ENCODE peak calls at places on chromosomes 7 and 10, in five cellular contexts. One of them, this sample, is unnamed.

GRCh38 chr7:132764762-132765161 is 188.5 kb upstream of the PLXNA4 start:
- DNase-seq in glutamatergic neuron: no peak
- DNase-seq in KG1: no peak
- DNase-seq in amniotic stem cell: no peak
- DNase-seq in hypothalamus: no peak
- DNase-seq in this sample: no peak

GRCh38 chr10:12954866-12955265 is 46.6 kb downstream of the CCDC3 start:
- DNase-seq in glutamatergic neuron: no peak
- DNase-seq in KG1: no peak
- DNase-seq in amniotic stem cell: no peak
- DNase-seq in hypothalamus: no peak
- DNase-seq in this sample: no peak

GRCh38 chr7:111827863-111828504 is 265.7 kb upstream of the IMMP2L start:
- DNase-seq in glutamatergic neuron: no peak
- DNase-seq in KG1: no peak
- DNase-seq in amniotic stem cell: peak; percentile 58
- DNase-seq in hypothalamus: no peak
- DNase-seq in this sample: no peak

GRCh38 chr7:46349490-46349889 is 428.4 kb upstream of the IGFBP3 start:
- DNase-seq in glutamatergic neuron: no peak
- DNase-seq in KG1: no peak
- DNase-seq in amniotic stem cell: no peak
- DNase-seq in hypothalamus: no peak
- DNase-seq in this sample: no peak

GRCh38 chr7:80635533-80635932 is 2.9 kb upstream of the CD36 start:
- DNase-seq in glutamatergic neuron: no peak
- DNase-seq in KG1: no peak
- DNase-seq in amniotic stem cell: no peak
- DNase-seq in hypothalamus: no peak
- DNase-seq in this sample: no peak

GRCh38 chr7:157120181-157120580 is 18.5 kb upstream of the UBE3C start:
- DNase-seq in glutamatergic neuron: no peak
- DNase-seq in KG1: no peak
- DNase-seq in amniotic stem cell: no peak
- DNase-seq in hypothalamus: no peak
- DNase-seq in this sample: no peak

GRCh38 chr10:29689001-29689400 is 54.2 kb upstream of the SVIL start:
- DNase-seq in glutamatergic neuron: no peak
- DNase-seq in KG1: no peak
- DNase-seq in amniotic stem cell: peak; percentile 54
- DNase-seq in hypothalamus: no peak
- DNase-seq in this sample: no peak

GRCh38 chr10:121579656-121580055 is 18.6 kb downstream of the FGFR2 start:
- DNase-seq in glutamatergic neuron: no peak
- DNase-seq in KG1: no peak
- DNase-seq in amniotic stem cell: no peak
- DNase-seq in hypothalamus: no peak
- DNase-seq in this sample: no peak

GRCh38 chr10:59124187-59124586 is 52.3 kb upstream of the PHYHIPL start:
- DNase-seq in glutamatergic neuron: no peak
- DNase-seq in KG1: no peak
- DNase-seq in amniotic stem cell: no peak
- DNase-seq in hypothalamus: no peak
- DNase-seq in this sample: no peak

GRCh38 chr7:106283831-106284515 is 810 bp downstream of the NAMPT start:
- DNase-seq in glutamatergic neuron: peak; percentile 42
- DNase-seq in KG1: no peak
- DNase-seq in amniotic stem cell: peak; percentile 39
- DNase-seq in hypothalamus: no peak
- DNase-seq in this sample: peak; percentile 44

GRCh38 chr10:9096288-9096687 is 1041.8 kb downstream of the GATA3 start:
- DNase-seq in glutamatergic neuron: no peak
- DNase-seq in KG1: no peak
- DNase-seq in amniotic stem cell: no peak
- DNase-seq in hypothalamus: no peak
- DNase-seq in this sample: no peak

GRCh38 chr10:102542800-102543418 is 39.1 kb downstream of the SUFU start:
- DNase-seq in glutamatergic neuron: no peak
- DNase-seq in KG1: no peak
- DNase-seq in amniotic stem cell: peak; percentile 17
- DNase-seq in hypothalamus: no peak
- DNase-seq in this sample: no peak

GRCh38 chr10:31467791-31468535 is 148.9 kb downstream of the ZEB1 start:
- DNase-seq in glutamatergic neuron: no peak
- DNase-seq in KG1: no peak
- DNase-seq in amniotic stem cell: no peak
- DNase-seq in hypothalamus: no peak
- DNase-seq in this sample: no peak

GRCh38 chr7:34090796-34091195 is 185.5 kb downstream of the BMPER start:
- DNase-seq in glutamatergic neuron: no peak
- DNase-seq in KG1: no peak
- DNase-seq in amniotic stem cell: no peak
- DNase-seq in hypothalamus: no peak
- DNase-seq in this sample: no peak

GRCh38 chr10:24393206-24393605 is 184.3 kb downstream of the KIAA1217 start:
- DNase-seq in glutamatergic neuron: no peak
- DNase-seq in KG1: no peak
- DNase-seq in amniotic stem cell: no peak
- DNase-seq in hypothalamus: no peak
- DNase-seq in this sample: no peak

GRCh38 chr7:81887098-81887497 is 117.3 kb upstream of the HGF start:
- DNase-seq in glutamatergic neuron: no peak
- DNase-seq in KG1: peak; percentile 42
- DNase-seq in amniotic stem cell: no peak
- DNase-seq in hypothalamus: no peak
- DNase-seq in this sample: no peak

GRCh38 chr7:39530996-39531395 is 35.2 kb upstream of the YAE1 start:
- DNase-seq in glutamatergic neuron: no peak
- DNase-seq in KG1: no peak
- DNase-seq in amniotic stem cell: no peak
- DNase-seq in hypothalamus: no peak
- DNase-seq in this sample: no peak

GRCh38 chr7:102264367-102264891 is 22.2 kb upstream of the SH2B2 start:
- DNase-seq in glutamatergic neuron: no peak
- DNase-seq in KG1: no peak
- DNase-seq in amniotic stem cell: no peak
- DNase-seq in hypothalamus: no peak
- DNase-seq in this sample: no peak

GRCh38 chr7:99201027-99201426 is 6.9 kb downstream of the KPNA7 start:
- DNase-seq in glutamatergic neuron: no peak
- DNase-seq in KG1: no peak
- DNase-seq in amniotic stem cell: peak; percentile 10
- DNase-seq in hypothalamus: no peak
- DNase-seq in this sample: no peak

GRCh38 chr10:117431160-117431559 is 55.9 kb upstream of the PDZD8 start:
- DNase-seq in glutamatergic neuron: no peak
- DNase-seq in KG1: no peak
- DNase-seq in amniotic stem cell: no peak
- DNase-seq in hypothalamus: no peak
- DNase-seq in this sample: no peak

GRCh38 chr7:130909881-130910672 is 176.1 kb upstream of the KLF14 start:
- DNase-seq in glutamatergic neuron: no peak
- DNase-seq in KG1: no peak
- DNase-seq in amniotic stem cell: no peak
- DNase-seq in hypothalamus: no peak
- DNase-seq in this sample: no peak

GRCh38 chr10:75553550-75553949 is 122.1 kb downstream of the LRMDA start:
- DNase-seq in glutamatergic neuron: no peak
- DNase-seq in KG1: peak; percentile 48
- DNase-seq in amniotic stem cell: no peak
- DNase-seq in hypothalamus: no peak
- DNase-seq in this sample: no peak

GRCh38 chr7:108308913-108309312 is 147.3 kb downstream of the NRCAM start:
- DNase-seq in glutamatergic neuron: no peak
- DNase-seq in KG1: no peak
- DNase-seq in amniotic stem cell: no peak
- DNase-seq in hypothalamus: no peak
- DNase-seq in this sample: no peak

GRCh38 chr10:132020456-132020855 is 38.7 kb upstream of the BNIP3 start:
- DNase-seq in glutamatergic neuron: no peak
- DNase-seq in KG1: no peak
- DNase-seq in amniotic stem cell: no peak
- DNase-seq in hypothalamus: no peak
- DNase-seq in this sample: no peak

GRCh38 chr7:43502941-43503340 is 80.0 kb upstream of the STK17A start:
- DNase-seq in glutamatergic neuron: no peak
- DNase-seq in KG1: no peak
- DNase-seq in amniotic stem cell: no peak
- DNase-seq in hypothalamus: no peak
- DNase-seq in this sample: no peak

GRCh38 chr7:42931447-42931833 is 534 bp downstream of the PSMA2 start:
- DNase-seq in glutamatergic neuron: no peak
- DNase-seq in KG1: no peak
- DNase-seq in amniotic stem cell: no peak
- DNase-seq in hypothalamus: no peak
- DNase-seq in this sample: no peak

GRCh38 chr10:69499726-69500689 is 48.7 kb downstream of the TSPAN15 start:
- DNase-seq in glutamatergic neuron: no peak
- DNase-seq in KG1: no peak
- DNase-seq in amniotic stem cell: no peak
- DNase-seq in hypothalamus: no peak
- DNase-seq in this sample: no peak

GRCh38 chr7:46201966-46202365 is 280.9 kb upstream of the IGFBP3 start:
- DNase-seq in glutamatergic neuron: no peak
- DNase-seq in KG1: no peak
- DNase-seq in amniotic stem cell: no peak
- DNase-seq in hypothalamus: no peak
- DNase-seq in this sample: no peak

GRCh38 chr10:19847321-19847720 is 31.1 kb downstream of the PLXDC2 start:
- DNase-seq in glutamatergic neuron: no peak
- DNase-seq in KG1: no peak
- DNase-seq in amniotic stem cell: no peak
- DNase-seq in hypothalamus: no peak
- DNase-seq in this sample: no peak

GRCh38 chr10:10295537-10295936 is 722.1 kb upstream of the CELF2 start:
- DNase-seq in glutamatergic neuron: no peak
- DNase-seq in KG1: no peak
- DNase-seq in amniotic stem cell: no peak
- DNase-seq in hypothalamus: no peak
- DNase-seq in this sample: no peak

GRCh38 chr10:118994321-118994720 is 35.2 kb upstream of the NANOS1 start:
- DNase-seq in glutamatergic neuron: no peak
- DNase-seq in KG1: no peak
- DNase-seq in amniotic stem cell: no peak
- DNase-seq in hypothalamus: no peak
- DNase-seq in this sample: no peak